ENCODE peak calls at places on chromosomes 2 and 18, in seven cellular contexts. One of them, this sample, is unnamed.

GRCh38 chr2:95346738-95347671 is 49.9 kb downstream of the KCNIP3 start:
- ATAC-seq in memory B cell: no peak
- ATAC-seq in stimulated activated naive CD8-positive, alpha-beta T cell treated with anti-CD3 and anti-CD28 coated beads, Interleukin-15, amount 100 ng/mL, for 72 hours: peak
- ATAC-seq in SK-N-SH treated with all-trans-retinoic acid at 6 μM for 48 hours: no peak
- ATAC-seq in stimulated activated naive B cell treated with anti-CD40 and anti-IgM and Interleukin-4, amounts not matched to agents 10 μg/mL and 1 μg/mL and 100 μg/mL, for 72 hours: no peak
- ATAC-seq in body of pancreas: peak
- ATAC-seq in right cardiac atrium: no peak
- ATAC-seq in this sample: no peak

GRCh38 chr2:67243919-67244318 is 153.2 kb upstream of the ETAA1 start:
- ATAC-seq in memory B cell: no peak
- ATAC-seq in stimulated activated naive CD8-positive, alpha-beta T cell treated with anti-CD3 and anti-CD28 coated beads, Interleukin-15, amount 100 ng/mL, for 72 hours: no peak
- ATAC-seq in SK-N-SH treated with all-trans-retinoic acid at 6 μM for 48 hours: no peak
- ATAC-seq in stimulated activated naive B cell treated with anti-CD40 and anti-IgM and Interleukin-4, amounts not matched to agents 10 μg/mL and 1 μg/mL and 100 μg/mL, for 72 hours: no peak
- ATAC-seq in body of pancreas: no peak
- ATAC-seq in right cardiac atrium: no peak
- ATAC-seq in this sample: no peak

GRCh38 chr18:43735570-43735969 is 458.3 kb upstream of the SYT4 start:
- ATAC-seq in memory B cell: no peak
- ATAC-seq in stimulated activated naive CD8-positive, alpha-beta T cell treated with anti-CD3 and anti-CD28 coated beads, Interleukin-15, amount 100 ng/mL, for 72 hours: no peak
- ATAC-seq in SK-N-SH treated with all-trans-retinoic acid at 6 μM for 48 hours: no peak
- ATAC-seq in stimulated activated naive B cell treated with anti-CD40 and anti-IgM and Interleukin-4, amounts not matched to agents 10 μg/mL and 1 μg/mL and 100 μg/mL, for 72 hours: no peak
- ATAC-seq in body of pancreas: no peak
- ATAC-seq in right cardiac atrium: no peak
- ATAC-seq in this sample: no peak

GRCh38 chr2:70767094-70767698 is 804 bp downstream of the ADD2 start:
- ATAC-seq in memory B cell: peak
- ATAC-seq in stimulated activated naive CD8-positive, alpha-beta T cell treated with anti-CD3 and anti-CD28 coated beads, Interleukin-15, amount 100 ng/mL, for 72 hours: peak
- ATAC-seq in SK-N-SH treated with all-trans-retinoic acid at 6 μM for 48 hours: peak
- ATAC-seq in stimulated activated naive B cell treated with anti-CD40 and anti-IgM and Interleukin-4, amounts not matched to agents 10 μg/mL and 1 μg/mL and 100 μg/mL, for 72 hours: peak
- ATAC-seq in body of pancreas: peak
- ATAC-seq in right cardiac atrium: peak
- ATAC-seq in this sample: peak

GRCh38 chr2:240576036-240576435 is 7.8 kb downstream of the RNPEPL1 start:
- ATAC-seq in memory B cell: no peak
- ATAC-seq in stimulated activated naive CD8-positive, alpha-beta T cell treated with anti-CD3 and anti-CD28 coated beads, Interleukin-15, amount 100 ng/mL, for 72 hours: no peak
- ATAC-seq in SK-N-SH treated with all-trans-retinoic acid at 6 μM for 48 hours: no peak
- ATAC-seq in stimulated activated naive B cell treated with anti-CD40 and anti-IgM and Interleukin-4, amounts not matched to agents 10 μg/mL and 1 μg/mL and 100 μg/mL, for 72 hours: no peak
- ATAC-seq in body of pancreas: no peak
- ATAC-seq in right cardiac atrium: no peak
- ATAC-seq in this sample: no peak

GRCh38 chr2:24210106-24210455 is 35.2 kb downstream of the FAM228A start:
- ATAC-seq in memory B cell: no peak
- ATAC-seq in stimulated activated naive CD8-positive, alpha-beta T cell treated with anti-CD3 and anti-CD28 coated beads, Interleukin-15, amount 100 ng/mL, for 72 hours: no peak
- ATAC-seq in SK-N-SH treated with all-trans-retinoic acid at 6 μM for 48 hours: no peak
- ATAC-seq in stimulated activated naive B cell treated with anti-CD40 and anti-IgM and Interleukin-4, amounts not matched to agents 10 μg/mL and 1 μg/mL and 100 μg/mL, for 72 hours: no peak
- ATAC-seq in body of pancreas: no peak
- ATAC-seq in right cardiac atrium: no peak
- ATAC-seq in this sample: no peak

GRCh38 chr2:15031745-15032240 is 399.3 kb downstream of the LRATD1 start:
- ATAC-seq in memory B cell: no peak
- ATAC-seq in stimulated activated naive CD8-positive, alpha-beta T cell treated with anti-CD3 and anti-CD28 coated beads, Interleukin-15, amount 100 ng/mL, for 72 hours: peak
- ATAC-seq in SK-N-SH treated with all-trans-retinoic acid at 6 μM for 48 hours: no peak
- ATAC-seq in stimulated activated naive B cell treated with anti-CD40 and anti-IgM and Interleukin-4, amounts not matched to agents 10 μg/mL and 1 μg/mL and 100 μg/mL, for 72 hours: peak
- ATAC-seq in body of pancreas: no peak
- ATAC-seq in right cardiac atrium: no peak
- ATAC-seq in this sample: no peak

GRCh38 chr18:25210622-25211021 is 141.3 kb downstream of the ZNF521 start:
- ATAC-seq in memory B cell: no peak
- ATAC-seq in stimulated activated naive CD8-positive, alpha-beta T cell treated with anti-CD3 and anti-CD28 coated beads, Interleukin-15, amount 100 ng/mL, for 72 hours: no peak
- ATAC-seq in SK-N-SH treated with all-trans-retinoic acid at 6 μM for 48 hours: no peak
- ATAC-seq in stimulated activated naive B cell treated with anti-CD40 and anti-IgM and Interleukin-4, amounts not matched to agents 10 μg/mL and 1 μg/mL and 100 μg/mL, for 72 hours: no peak
- ATAC-seq in body of pancreas: no peak
- ATAC-seq in right cardiac atrium: peak
- ATAC-seq in this sample: no peak

GRCh38 chr2:236093134-236093533 is 75.1 kb downstream of the GBX2 start:
- ATAC-seq in memory B cell: no peak
- ATAC-seq in stimulated activated naive CD8-positive, alpha-beta T cell treated with anti-CD3 and anti-CD28 coated beads, Interleukin-15, amount 100 ng/mL, for 72 hours: no peak
- ATAC-seq in SK-N-SH treated with all-trans-retinoic acid at 6 μM for 48 hours: no peak
- ATAC-seq in stimulated activated naive B cell treated with anti-CD40 and anti-IgM and Interleukin-4, amounts not matched to agents 10 μg/mL and 1 μg/mL and 100 μg/mL, for 72 hours: no peak
- ATAC-seq in body of pancreas: no peak
- ATAC-seq in right cardiac atrium: no peak
- ATAC-seq in this sample: no peak

GRCh38 chr2:31534636-31535035 is 46.1 kb downstream of the SRD5A2 start:
- ATAC-seq in memory B cell: no peak
- ATAC-seq in stimulated activated naive CD8-positive, alpha-beta T cell treated with anti-CD3 and anti-CD28 coated beads, Interleukin-15, amount 100 ng/mL, for 72 hours: no peak
- ATAC-seq in SK-N-SH treated with all-trans-retinoic acid at 6 μM for 48 hours: no peak
- ATAC-seq in stimulated activated naive B cell treated with anti-CD40 and anti-IgM and Interleukin-4, amounts not matched to agents 10 μg/mL and 1 μg/mL and 100 μg/mL, for 72 hours: no peak
- ATAC-seq in body of pancreas: no peak
- ATAC-seq in right cardiac atrium: no peak
- ATAC-seq in this sample: no peak

GRCh38 chr2:237743561-237744269 is 54.9 kb upstream of the RBM44 start:
- ATAC-seq in memory B cell: peak
- ATAC-seq in stimulated activated naive CD8-positive, alpha-beta T cell treated with anti-CD3 and anti-CD28 coated beads, Interleukin-15, amount 100 ng/mL, for 72 hours: no peak
- ATAC-seq in SK-N-SH treated with all-trans-retinoic acid at 6 μM for 48 hours: peak
- ATAC-seq in stimulated activated naive B cell treated with anti-CD40 and anti-IgM and Interleukin-4, amounts not matched to agents 10 μg/mL and 1 μg/mL and 100 μg/mL, for 72 hours: no peak
- ATAC-seq in body of pancreas: peak
- ATAC-seq in right cardiac atrium: no peak
- ATAC-seq in this sample: no peak

GRCh38 chr2:18910843-18911242 is 321.5 kb upstream of the NT5C1B start:
- ATAC-seq in memory B cell: no peak
- ATAC-seq in stimulated activated naive CD8-positive, alpha-beta T cell treated with anti-CD3 and anti-CD28 coated beads, Interleukin-15, amount 100 ng/mL, for 72 hours: no peak
- ATAC-seq in SK-N-SH treated with all-trans-retinoic acid at 6 μM for 48 hours: peak
- ATAC-seq in stimulated activated naive B cell treated with anti-CD40 and anti-IgM and Interleukin-4, amounts not matched to agents 10 μg/mL and 1 μg/mL and 100 μg/mL, for 72 hours: no peak
- ATAC-seq in body of pancreas: no peak
- ATAC-seq in right cardiac atrium: no peak
- ATAC-seq in this sample: no peak

GRCh38 chr2:172711110-172711509 is 24.5 kb upstream of the RAPGEF4 start:
- ATAC-seq in memory B cell: no peak
- ATAC-seq in stimulated activated naive CD8-positive, alpha-beta T cell treated with anti-CD3 and anti-CD28 coated beads, Interleukin-15, amount 100 ng/mL, for 72 hours: no peak
- ATAC-seq in SK-N-SH treated with all-trans-retinoic acid at 6 μM for 48 hours: no peak
- ATAC-seq in stimulated activated naive B cell treated with anti-CD40 and anti-IgM and Interleukin-4, amounts not matched to agents 10 μg/mL and 1 μg/mL and 100 μg/mL, for 72 hours: no peak
- ATAC-seq in body of pancreas: no peak
- ATAC-seq in right cardiac atrium: no peak
- ATAC-seq in this sample: no peak

GRCh38 chr2:109135572-109136185 is 6.7 kb downstream of the SH3RF3 start:
- ATAC-seq in memory B cell: no peak
- ATAC-seq in stimulated activated naive CD8-positive, alpha-beta T cell treated with anti-CD3 and anti-CD28 coated beads, Interleukin-15, amount 100 ng/mL, for 72 hours: no peak
- ATAC-seq in SK-N-SH treated with all-trans-retinoic acid at 6 μM for 48 hours: no peak
- ATAC-seq in stimulated activated naive B cell treated with anti-CD40 and anti-IgM and Interleukin-4, amounts not matched to agents 10 μg/mL and 1 μg/mL and 100 μg/mL, for 72 hours: no peak
- ATAC-seq in body of pancreas: no peak
- ATAC-seq in right cardiac atrium: no peak
- ATAC-seq in this sample: no peak

GRCh38 chr2:217890445-217890844 is 112.3 kb downstream of the TNS1 start:
- ATAC-seq in memory B cell: no peak
- ATAC-seq in stimulated activated naive CD8-positive, alpha-beta T cell treated with anti-CD3 and anti-CD28 coated beads, Interleukin-15, amount 100 ng/mL, for 72 hours: no peak
- ATAC-seq in SK-N-SH treated with all-trans-retinoic acid at 6 μM for 48 hours: peak
- ATAC-seq in stimulated activated naive B cell treated with anti-CD40 and anti-IgM and Interleukin-4, amounts not matched to agents 10 μg/mL and 1 μg/mL and 100 μg/mL, for 72 hours: no peak
- ATAC-seq in body of pancreas: no peak
- ATAC-seq in right cardiac atrium: peak
- ATAC-seq in this sample: no peak

GRCh38 chr18:56598422-56598821 is 40.0 kb downstream of the TXNL1 start:
- ATAC-seq in memory B cell: no peak
- ATAC-seq in stimulated activated naive CD8-positive, alpha-beta T cell treated with anti-CD3 and anti-CD28 coated beads, Interleukin-15, amount 100 ng/mL, for 72 hours: no peak
- ATAC-seq in SK-N-SH treated with all-trans-retinoic acid at 6 μM for 48 hours: no peak
- ATAC-seq in stimulated activated naive B cell treated with anti-CD40 and anti-IgM and Interleukin-4, amounts not matched to agents 10 μg/mL and 1 μg/mL and 100 μg/mL, for 72 hours: no peak
- ATAC-seq in body of pancreas: no peak
- ATAC-seq in right cardiac atrium: no peak
- ATAC-seq in this sample: no peak

GRCh38 chr2:233620204-233620603 is 2.8 kb downstream of the UGT1A8 start:
- ATAC-seq in memory B cell: no peak
- ATAC-seq in stimulated activated naive CD8-positive, alpha-beta T cell treated with anti-CD3 and anti-CD28 coated beads, Interleukin-15, amount 100 ng/mL, for 72 hours: no peak
- ATAC-seq in SK-N-SH treated with all-trans-retinoic acid at 6 μM for 48 hours: no peak
- ATAC-seq in stimulated activated naive B cell treated with anti-CD40 and anti-IgM and Interleukin-4, amounts not matched to agents 10 μg/mL and 1 μg/mL and 100 μg/mL, for 72 hours: no peak
- ATAC-seq in body of pancreas: no peak
- ATAC-seq in right cardiac atrium: no peak
- ATAC-seq in this sample: no peak

GRCh38 chr18:64254399-64255093 is 105.7 kb upstream of the LINC00305 start:
- ATAC-seq in memory B cell: no peak
- ATAC-seq in stimulated activated naive CD8-positive, alpha-beta T cell treated with anti-CD3 and anti-CD28 coated beads, Interleukin-15, amount 100 ng/mL, for 72 hours: no peak
- ATAC-seq in SK-N-SH treated with all-trans-retinoic acid at 6 μM for 48 hours: no peak
- ATAC-seq in stimulated activated naive B cell treated with anti-CD40 and anti-IgM and Interleukin-4, amounts not matched to agents 10 μg/mL and 1 μg/mL and 100 μg/mL, for 72 hours: no peak
- ATAC-seq in body of pancreas: no peak
- ATAC-seq in right cardiac atrium: no peak
- ATAC-seq in this sample: no peak

GRCh38 chr2:45790157-45790723 is 138.8 kb downstream of the PRKCE start:
- ATAC-seq in memory B cell: no peak
- ATAC-seq in stimulated activated naive CD8-positive, alpha-beta T cell treated with anti-CD3 and anti-CD28 coated beads, Interleukin-15, amount 100 ng/mL, for 72 hours: no peak
- ATAC-seq in SK-N-SH treated with all-trans-retinoic acid at 6 μM for 48 hours: no peak
- ATAC-seq in stimulated activated naive B cell treated with anti-CD40 and anti-IgM and Interleukin-4, amounts not matched to agents 10 μg/mL and 1 μg/mL and 100 μg/mL, for 72 hours: no peak
- ATAC-seq in body of pancreas: no peak
- ATAC-seq in right cardiac atrium: peak
- ATAC-seq in this sample: no peak